ENCODE peak calls at places on chromosomes 4 and X, in nine cellular contexts. One of them, this sample, is unnamed.

GRCh38 chr4:161554372-161554990 is 609.3 kb downstream of the FSTL5 start:
- DNase-seq in GM19239: no peak
- DNase-seq in activated CD8-positive, alpha-beta memory T cell treated with anti-CD3 and anti-CD28 coated beads for 24 hours: no peak
- DNase-seq in breast epithelium: no peak
- DNase-seq in caudate nucleus: no peak
- DNase-seq in tibial artery: no peak
- DNase-seq in T follicular helper cell: no peak
- DNase-seq in psoas muscle: no peak
- DNase-seq in GM20000: no peak
- DNase-seq in this sample: no peak

GRCh38 chrX:136194546-136194945 is 47.2 kb downstream of the FHL1 start:
- DNase-seq in psoas muscle: no peak
- DNase-seq in caudate nucleus: no peak
- DNase-seq in GM20000: no peak
- DNase-seq in breast epithelium: no peak
- DNase-seq in activated CD8-positive, alpha-beta memory T cell treated with anti-CD3 and anti-CD28 coated beads for 24 hours: no peak
- DNase-seq in T follicular helper cell: no peak
- DNase-seq in GM19239: no peak
- DNase-seq in tibial artery: no peak
- DNase-seq in this sample: no peak

GRCh38 chr4:140019619-140020367 is 134.2 kb downstream of the MAML3 start:
- DNase-seq in caudate nucleus: no peak
- DNase-seq in psoas muscle: no peak
- DNase-seq in GM20000: no peak
- DNase-seq in breast epithelium: no peak
- DNase-seq in tibial artery: no peak
- DNase-seq in GM19239: no peak
- DNase-seq in activated CD8-positive, alpha-beta memory T cell treated with anti-CD3 and anti-CD28 coated beads for 24 hours: no peak
- DNase-seq in T follicular helper cell: no peak
- DNase-seq in this sample: no peak

GRCh38 chr4:154349829-154350228 is 141.8 kb downstream of the DCHS2 start:
- DNase-seq in activated CD8-positive, alpha-beta memory T cell treated with anti-CD3 and anti-CD28 coated beads for 24 hours: no peak
- DNase-seq in GM19239: no peak
- DNase-seq in caudate nucleus: no peak
- DNase-seq in psoas muscle: no peak
- DNase-seq in tibial artery: no peak
- DNase-seq in GM20000: peak
- DNase-seq in breast epithelium: no peak
- DNase-seq in T follicular helper cell: no peak
- DNase-seq in this sample: no peak

GRCh38 chr4:122826596-122827257 is at the start of gene FGF2:
- DNase-seq in breast epithelium: peak
- DNase-seq in T follicular helper cell: no peak
- DNase-seq in GM19239: peak
- DNase-seq in activated CD8-positive, alpha-beta memory T cell treated with anti-CD3 and anti-CD28 coated beads for 24 hours: peak
- DNase-seq in tibial artery: peak
- DNase-seq in psoas muscle: peak
- DNase-seq in caudate nucleus: peak
- DNase-seq in GM20000: peak
- DNase-seq in this sample: peak

GRCh38 chr4:17662694-17663093 is 48.3 kb downstream of the MED28 start:
- DNase-seq in activated CD8-positive, alpha-beta memory T cell treated with anti-CD3 and anti-CD28 coated beads for 24 hours: no peak
- DNase-seq in T follicular helper cell: no peak
- DNase-seq in psoas muscle: no peak
- DNase-seq in tibial artery: no peak
- DNase-seq in GM20000: no peak
- DNase-seq in GM19239: no peak
- DNase-seq in breast epithelium: no peak
- DNase-seq in caudate nucleus: no peak
- DNase-seq in this sample: no peak

GRCh38 chr4:2469192-2469984 is 482 bp downstream of the RNF4 start:
- DNase-seq in GM20000: peak
- DNase-seq in caudate nucleus: no peak
- DNase-seq in breast epithelium: peak
- DNase-seq in tibial artery: peak
- DNase-seq in GM19239: peak
- DNase-seq in T follicular helper cell: peak
- DNase-seq in psoas muscle: peak
- DNase-seq in activated CD8-positive, alpha-beta memory T cell treated with anti-CD3 and anti-CD28 coated beads for 24 hours: peak
- DNase-seq in this sample: peak

GRCh38 chr4:181150173-181150572 is 1093.0 kb upstream of the TENM3 start:
- DNase-seq in breast epithelium: no peak
- DNase-seq in activated CD8-positive, alpha-beta memory T cell treated with anti-CD3 and anti-CD28 coated beads for 24 hours: no peak
- DNase-seq in T follicular helper cell: no peak
- DNase-seq in GM20000: no peak
- DNase-seq in tibial artery: no peak
- DNase-seq in caudate nucleus: no peak
- DNase-seq in psoas muscle: no peak
- DNase-seq in GM19239: no peak
- DNase-seq in this sample: no peak

GRCh38 chrX:51802917-51803688 is 59.9 kb downstream of the GSPT2 start:
- DNase-seq in GM20000: peak
- DNase-seq in caudate nucleus: no peak
- DNase-seq in T follicular helper cell: peak
- DNase-seq in breast epithelium: no peak
- DNase-seq in psoas muscle: no peak
- DNase-seq in activated CD8-positive, alpha-beta memory T cell treated with anti-CD3 and anti-CD28 coated beads for 24 hours: peak
- DNase-seq in tibial artery: no peak
- DNase-seq in GM19239: peak
- DNase-seq in this sample: peak

GRCh38 chr4:4456816-4457578 is 70.1 kb downstream of the NSG1 start:
- DNase-seq in psoas muscle: no peak
- DNase-seq in breast epithelium: no peak
- DNase-seq in tibial artery: no peak
- DNase-seq in activated CD8-positive, alpha-beta memory T cell treated with anti-CD3 and anti-CD28 coated beads for 24 hours: no peak
- DNase-seq in GM19239: no peak
- DNase-seq in GM20000: no peak
- DNase-seq in T follicular helper cell: no peak
- DNase-seq in caudate nucleus: no peak
- DNase-seq in this sample: no peak

GRCh38 chr4:99383833-99384392 is 31.4 kb upstream of the ADH1C start:
- DNase-seq in GM19239: no peak
- DNase-seq in breast epithelium: no peak
- DNase-seq in T follicular helper cell: no peak
- DNase-seq in activated CD8-positive, alpha-beta memory T cell treated with anti-CD3 and anti-CD28 coated beads for 24 hours: no peak
- DNase-seq in psoas muscle: peak
- DNase-seq in caudate nucleus: no peak
- DNase-seq in GM20000: no peak
- DNase-seq in tibial artery: peak
- DNase-seq in this sample: peak

GRCh38 chr4:86594559-86595425 is 677 bp downstream of the PTPN13 start:
- DNase-seq in T follicular helper cell: no peak
- DNase-seq in psoas muscle: peak
- DNase-seq in breast epithelium: no peak
- DNase-seq in activated CD8-positive, alpha-beta memory T cell treated with anti-CD3 and anti-CD28 coated beads for 24 hours: peak
- DNase-seq in GM20000: peak
- DNase-seq in caudate nucleus: peak
- DNase-seq in tibial artery: peak
- DNase-seq in GM19239: no peak
- DNase-seq in this sample: no peak

GRCh38 chr4:169159614-169160013 is 111.1 kb downstream of the SH3RF1 start:
- DNase-seq in T follicular helper cell: no peak
- DNase-seq in caudate nucleus: no peak
- DNase-seq in activated CD8-positive, alpha-beta memory T cell treated with anti-CD3 and anti-CD28 coated beads for 24 hours: no peak
- DNase-seq in GM19239: no peak
- DNase-seq in psoas muscle: no peak
- DNase-seq in tibial artery: no peak
- DNase-seq in GM20000: no peak
- DNase-seq in breast epithelium: no peak
- DNase-seq in this sample: no peak

GRCh38 chrX:39682778-39683177 is 415.0 kb downstream of the BCOR start:
- DNase-seq in activated CD8-positive, alpha-beta memory T cell treated with anti-CD3 and anti-CD28 coated beads for 24 hours: no peak
- DNase-seq in breast epithelium: no peak
- DNase-seq in GM20000: no peak
- DNase-seq in GM19239: no peak
- DNase-seq in psoas muscle: no peak
- DNase-seq in T follicular helper cell: no peak
- DNase-seq in tibial artery: no peak
- DNase-seq in caudate nucleus: no peak
- DNase-seq in this sample: no peak

GRCh38 chrX:47169726-47170515 is 23.7 kb upstream of the UBA1 start:
- DNase-seq in T follicular helper cell: no peak
- DNase-seq in breast epithelium: no peak
- DNase-seq in caudate nucleus: no peak
- DNase-seq in activated CD8-positive, alpha-beta memory T cell treated with anti-CD3 and anti-CD28 coated beads for 24 hours: peak
- DNase-seq in GM20000: no peak
- DNase-seq in psoas muscle: no peak
- DNase-seq in GM19239: no peak
- DNase-seq in tibial artery: no peak
- DNase-seq in this sample: no peak